ENCODE peak calls at places on chromosome 22, in seven cellular contexts. One of them, this sample, is unnamed.

GRCh38 chr22:48737461-48738203 is 1090.0 kb downstream of the BRD1 start:
- DNase-seq in coronary artery: no peak
- DNase-seq in NCI-H1930: no peak
- DNase-seq in AML-193: no peak
- DNase-seq in tibial artery: no peak
- DNase-seq in RWPE2: no peak
- DNase-seq in NCI-H1092: no peak
- DNase-seq in this sample: no peak

GRCh38 chr22:20591660-20592310 is 84.4 kb downstream of the MED15 start:
- DNase-seq in NCI-H1092: peak; percentile 85
- DNase-seq in coronary artery: no peak
- DNase-seq in tibial artery: no peak
- DNase-seq in AML-193: no peak
- DNase-seq in RWPE2: peak; percentile 57
- DNase-seq in NCI-H1930: no peak
- DNase-seq in this sample: no peak

GRCh38 chr22:50209893-50210292 is 9.1 kb downstream of the SELENOO start:
- DNase-seq in tibial artery: peak; percentile 61
- DNase-seq in NCI-H1092: no peak
- DNase-seq in RWPE2: no peak
- DNase-seq in coronary artery: no peak
- DNase-seq in NCI-H1930: no peak
- DNase-seq in AML-193: peak; percentile 39
- DNase-seq in this sample: peak; percentile 17

GRCh38 chr22:44045171-44045570 is 21.1 kb downstream of the PARVB start:
- DNase-seq in NCI-H1930: no peak
- DNase-seq in NCI-H1092: no peak
- DNase-seq in coronary artery: no peak
- DNase-seq in AML-193: no peak
- DNase-seq in tibial artery: no peak
- DNase-seq in RWPE2: no peak
- DNase-seq in this sample: no peak

GRCh38 chr22:38214248-38215056 is 12.7 kb downstream of the MAFF start:
- DNase-seq in tibial artery: peak; percentile 55
- DNase-seq in coronary artery: no peak
- DNase-seq in NCI-H1092: no peak
- DNase-seq in NCI-H1930: no peak
- DNase-seq in RWPE2: no peak
- DNase-seq in AML-193: no peak
- DNase-seq in this sample: no peak

GRCh38 chr22:27654536-27655445 is 146.8 kb downstream of the MN1 start:
- DNase-seq in NCI-H1930: no peak
- DNase-seq in RWPE2: no peak
- DNase-seq in coronary artery: no peak
- DNase-seq in NCI-H1092: no peak
- DNase-seq in tibial artery: no peak
- DNase-seq in AML-193: no peak
- DNase-seq in this sample: no peak

GRCh38 chr22:36541831-36542391 is 12.9 kb upstream of the EIF3D start:
- DNase-seq in NCI-H1930: no peak
- DNase-seq in tibial artery: no peak
- DNase-seq in AML-193: no peak
- DNase-seq in coronary artery: no peak
- DNase-seq in RWPE2: peak; percentile 82
- DNase-seq in NCI-H1092: no peak
- DNase-seq in this sample: peak; percentile 81

GRCh38 chr22:39247379-39247778 is 2.6 kb upstream of the PDGFB start:
- DNase-seq in NCI-H1930: no peak
- DNase-seq in coronary artery: no peak
- DNase-seq in NCI-H1092: no peak
- DNase-seq in tibial artery: no peak
- DNase-seq in RWPE2: no peak
- DNase-seq in AML-193: no peak
- DNase-seq in this sample: no peak

GRCh38 chr22:46029574-46030200 is 52.7 kb upstream of the WNT7B start:
- DNase-seq in RWPE2: no peak
- DNase-seq in tibial artery: no peak
- DNase-seq in NCI-H1092: no peak
- DNase-seq in coronary artery: peak; percentile 64
- DNase-seq in NCI-H1930: no peak
- DNase-seq in AML-193: no peak
- DNase-seq in this sample: no peak

GRCh38 chr22:38802671-38803121 is 8.8 kb upstream of the DNAL4 start:
- DNase-seq in RWPE2: peak; percentile 86
- DNase-seq in NCI-H1092: peak; percentile 22
- DNase-seq in AML-193: no peak
- DNase-seq in coronary artery: no peak
- DNase-seq in NCI-H1930: no peak
- DNase-seq in tibial artery: peak; percentile 57
- DNase-seq in this sample: peak; percentile 67

GRCh38 chr22:37996079-37996478 is 11.7 kb upstream of the SOX10 start:
- DNase-seq in coronary artery: no peak
- DNase-seq in NCI-H1930: no peak
- DNase-seq in AML-193: no peak
- DNase-seq in RWPE2: no peak
- DNase-seq in NCI-H1092: no peak
- DNase-seq in tibial artery: no peak
- DNase-seq in this sample: no peak